ENCODE peak calls at places on chromosomes 7 and 10, in seven cellular contexts. Y, F, D, O, E, K and S are unnamed samples.

GRCh38 chr10:63670291-63670898 is 149.2 kb downstream of the REEP3 start:
- DNase-seq in Y (peak), F (no peak), D (no peak), O (no peak), E (no peak), K (no peak), S (no peak)

GRCh38 chr7:13880789-13881188 is 108.7 kb downstream of the ETV1 start:
- DNase-seq in Y (peak), F (no peak), D (peak), O (no peak), E (peak), K (no peak), S (peak)

GRCh38 chr7:2886900-2887299 is 42.8 kb upstream of the GNA12 start:
- DNase-seq in Y (peak), F (peak), D (peak), O (no peak), E (peak), K (peak), S (peak)

GRCh38 chr7:25187932-25188331 is 40.4 kb downstream of the NPVF start:
- DNase-seq in Y (no peak), F (no peak), D (no peak), O (no peak), E (no peak), K (no peak), S (no peak)

GRCh38 chr10:127976286-127976685 is 69.4 kb downstream of the PTPRE start:
- DNase-seq in Y (no peak), F (no peak), D (no peak), O (no peak), E (no peak), K (no peak), S (no peak)

GRCh38 chr7:75054744-75055527 is 18.7 kb downstream of the RCC1L start:
- DNase-seq in Y (peak), F (peak), D (no peak), O (no peak), E (no peak), K (no peak), S (peak)

GRCh38 chr7:44382459-44383300 is 57.3 kb upstream of the CAMK2B start:
- DNase-seq in Y (peak), F (no peak), D (no peak), O (peak), E (no peak), K (no peak), S (no peak)

GRCh38 chr10:50025627-50026026 is 37.4 kb downstream of the AGAP6 start:
- DNase-seq in Y (no peak), F (no peak), D (no peak), O (peak), E (no peak), K (no peak), S (no peak)

GRCh38 chr10:132942101-132942739 is at the start of gene CFAP46:
- DNase-seq in Y (peak), F (no peak), D (no peak), O (no peak), E (peak), K (peak), S (no peak)

GRCh38 chr7:134931487-134931886 is 54.8 kb upstream of the AGBL3 start:
- DNase-seq in Y (peak), F (no peak), D (no peak), O (no peak), E (no peak), K (no peak), S (no peak)

GRCh38 chr10:22505923-22506685 is 160.8 kb downstream of the SPAG6 start:
- DNase-seq in Y (no peak), F (peak), D (no peak), O (no peak), E (no peak), K (no peak), S (no peak)

GRCh38 chr7:137091396-137091795 is 222.9 kb downstream of the CHRM2 start:
- DNase-seq in Y (peak), F (no peak), D (no peak), O (no peak), E (no peak), K (no peak), S (no peak)

GRCh38 chr7:158941821-158942605 is 85.7 kb downstream of the DYNC2I1 start:
- DNase-seq in Y (no peak), F (no peak), D (no peak), O (no peak), E (no peak), K (no peak), S (no peak)

GRCh38 chr7:130380861-130381455 is 664 bp downstream of the CPA1 start:
- DNase-seq in Y (no peak), F (no peak), D (no peak), O (no peak), E (no peak), K (peak), S (no peak)

GRCh38 chr7:30841801-30842541 is 69.7 kb upstream of the AQP1 start:
- DNase-seq in Y (no peak), F (no peak), D (no peak), O (no peak), E (no peak), K (no peak), S (no peak)

GRCh38 chr7:144391823-144392255 is 11.7 kb downstream of the NOBOX start:
- DNase-seq in Y (peak), F (peak), D (peak), O (peak), E (peak), K (no peak), S (peak)

GRCh38 chr10:131047501-131047900 is 264.0 kb downstream of the TCERG1L start:
- DNase-seq in Y (no peak), F (no peak), D (peak), O (no peak), E (peak), K (no peak), S (no peak)

GRCh38 chr7:118288098-118288497 is 63.6 kb downstream of the ANKRD7 start:
- DNase-seq in Y (no peak), F (no peak), D (no peak), O (no peak), E (no peak), K (no peak), S (peak)

GRCh38 chr10:7563368-7563767 is 103.4 kb downstream of the ITIH5 start:
- DNase-seq in Y (peak), F (no peak), D (no peak), O (no peak), E (no peak), K (no peak), S (peak)

GRCh38 chr10:44697096-44697495 is 214.0 kb upstream of the TMEM72 start:
- DNase-seq in Y (no peak), F (no peak), D (no peak), O (no peak), E (no peak), K (no peak), S (peak)

GRCh38 chr7:74684921-74685320 is 27.4 kb downstream of the GTF2I start:
- DNase-seq in Y (no peak), F (no peak), D (no peak), O (no peak), E (no peak), K (no peak), S (no peak)

GRCh38 chr10:63467833-63468232 is 2.1 kb upstream of the JMJD1C start:
- DNase-seq in Y (no peak), F (no peak), D (no peak), O (no peak), E (no peak), K (no peak), S (no peak)

GRCh38 chr7:50791921-50792341 is 9.2 kb upstream of the GRB10 start:
- DNase-seq in Y (peak), F (no peak), D (peak), O (no peak), E (peak), K (peak), S (no peak)

GRCh38 chr7:81638216-81638615 is 131.6 kb downstream of the HGF start:
- DNase-seq in Y (peak), F (no peak), D (no peak), O (no peak), E (no peak), K (no peak), S (no peak)

GRCh38 chr10:111556666-111557065 is 479.8 kb downstream of the ADRA2A start:
- DNase-seq in Y (no peak), F (no peak), D (no peak), O (no peak), E (no peak), K (no peak), S (no peak)

GRCh38 chr7:33932221-33932620 is 26.9 kb downstream of the BMPER start:
- DNase-seq in Y (no peak), F (no peak), D (no peak), O (no peak), E (no peak), K (no peak), S (no peak)

GRCh38 chr7:87332321-87332720 is 13.1 kb upstream of the CROT start:
- DNase-seq in Y (no peak), F (no peak), D (no peak), O (no peak), E (no peak), K (no peak), S (no peak)

GRCh38 chr7:138226001-138226476 is 149.8 kb downstream of the AKR1D1 start:
- DNase-seq in Y (peak), F (no peak), D (no peak), O (no peak), E (no peak), K (no peak), S (peak)

GRCh38 chr10:99535764-99536399 is 3.1 kb downstream of the NKX2-3 start:
- DNase-seq in Y (no peak), F (no peak), D (no peak), O (peak), E (no peak), K (no peak), S (no peak)

GRCh38 chr7:48041665-48041995 is 6.3 kb downstream of the C7orf57 start:
- DNase-seq in Y (peak), F (no peak), D (peak), O (no peak), E (peak), K (no peak), S (peak)

GRCh38 chr7:128037081-128037480 is 5.8 kb upstream of the LRRC4 start:
- DNase-seq in Y (no peak), F (no peak), D (no peak), O (no peak), E (no peak), K (no peak), S (no peak)

GRCh38 chr10:110750931-110751330 is 106.8 kb downstream of the RBM20 start:
- DNase-seq in Y (no peak), F (no peak), D (no peak), O (no peak), E (no peak), K (no peak), S (no peak)

GRCh38 chr10:108663551-108663950 is 1259.8 kb downstream of the XPNPEP1 start:
- DNase-seq in Y (no peak), F (no peak), D (no peak), O (no peak), E (no peak), K (no peak), S (no peak)

GRCh38 chr7:129990403-129991192 is 37.8 kb upstream of the UBE2H start:
- DNase-seq in Y (no peak), F (no peak), D (no peak), O (no peak), E (no peak), K (no peak), S (no peak)

DNA sequence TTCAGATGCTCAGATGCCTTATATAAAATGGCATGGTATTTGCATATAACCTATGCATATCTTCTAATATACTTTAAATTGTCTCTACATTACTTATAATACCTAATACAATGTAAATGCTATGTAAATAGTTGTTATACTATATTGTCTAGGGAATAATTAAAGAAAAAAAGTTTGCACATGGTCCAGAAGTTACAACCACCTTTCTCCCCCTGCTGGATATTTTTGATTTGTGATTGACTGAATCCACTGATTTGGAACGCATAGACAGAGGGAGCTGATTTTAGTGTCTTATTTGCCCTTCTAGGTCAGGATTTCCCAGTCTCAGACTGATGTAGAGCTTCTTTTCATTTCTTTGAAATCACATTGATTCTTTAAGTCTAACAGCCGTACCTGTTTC is 31.8 kb downstream of the MDFIC start:
- DNase-seq in Y (no peak), F (no peak), D (no peak), O (no peak), E (no peak), K (no peak), S (no peak)
- TF ChIP-seq CTCF in Y (no peak), F (no peak), D (no peak), O (no peak), E (no peak), K (no peak), S (no peak)

GRCh38 chr7:103877565-103877964 is 111.9 kb downstream of the RELN start:
- DNase-seq in Y (no peak), F (no peak), D (no peak), O (no peak), E (no peak), K (no peak), S (no peak)
- TF ChIP-seq CTCF in Y (no peak), F (no peak), D (no peak), O (no peak), E (no peak), K (peak), S (no peak)

DNA sequence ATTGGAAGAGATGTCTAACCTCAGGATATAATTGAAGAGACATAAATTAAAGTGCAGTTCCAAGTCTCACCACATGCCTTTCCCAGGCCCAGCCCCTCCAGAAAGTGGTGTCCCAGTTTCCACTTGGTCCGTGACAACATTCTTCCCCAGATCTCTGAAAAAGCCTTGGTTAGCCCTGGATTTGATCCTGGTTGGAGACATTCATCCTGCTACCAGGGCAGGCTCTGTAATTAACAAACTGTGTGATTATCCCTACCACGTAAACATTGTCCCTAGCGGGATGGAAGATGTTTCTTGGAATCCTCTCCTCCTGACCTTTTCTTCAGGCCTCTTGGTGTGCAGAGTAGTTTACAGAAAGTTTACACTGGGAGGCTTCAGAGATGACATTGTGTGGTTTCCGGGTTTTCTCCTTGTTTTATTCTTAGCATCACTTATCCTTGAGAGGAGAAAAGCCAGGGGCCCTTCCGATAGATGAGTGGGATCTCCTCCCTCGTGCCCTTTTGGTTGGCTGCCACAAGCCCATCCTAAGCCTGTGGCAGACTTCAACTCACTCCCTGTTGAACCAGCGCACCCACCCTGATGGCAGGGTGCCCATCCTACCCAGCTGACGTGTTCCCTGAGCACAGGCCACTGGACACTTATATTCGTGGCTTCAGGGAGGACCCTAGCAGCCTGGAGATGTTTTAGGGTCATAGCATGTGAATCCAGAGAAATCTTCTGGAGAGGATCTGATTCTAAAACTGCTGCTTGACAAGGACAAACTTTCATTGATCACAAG is 83.9 kb downstream of the COL13A1 start:
- DNase-seq in Y (peak), F (no peak), D (no peak), O (no peak), E (peak), K (no peak), S (no peak)
- TF ChIP-seq CTCF in Y (peak), F (peak), D (peak), O (peak), E (peak), K (peak), S (peak)

GRCh38 chr10:3806603-3807002 is 21.6 kb upstream of the KLF6 start:
- DNase-seq in Y (peak), F (no peak), D (peak), O (no peak), E (no peak), K (peak), S (no peak)

GRCh38 chr10:3805791-3806381 is 20.9 kb upstream of the KLF6 start:
- DNase-seq in Y (peak), F (peak), D (peak), O (no peak), E (no peak), K (peak), S (no peak)

GRCh38 chr10:3808689-3809199 is 23.7 kb upstream of the KLF6 start:
- DNase-seq in Y (no peak), F (no peak), D (no peak), O (no peak), E (no peak), K (no peak), S (no peak)

GRCh38 chr10:3807928-3808496 is 23.0 kb upstream of the KLF6 start:
- DNase-seq in Y (no peak), F (no peak), D (no peak), O (no peak), E (no peak), K (no peak), S (no peak)

DNA sequence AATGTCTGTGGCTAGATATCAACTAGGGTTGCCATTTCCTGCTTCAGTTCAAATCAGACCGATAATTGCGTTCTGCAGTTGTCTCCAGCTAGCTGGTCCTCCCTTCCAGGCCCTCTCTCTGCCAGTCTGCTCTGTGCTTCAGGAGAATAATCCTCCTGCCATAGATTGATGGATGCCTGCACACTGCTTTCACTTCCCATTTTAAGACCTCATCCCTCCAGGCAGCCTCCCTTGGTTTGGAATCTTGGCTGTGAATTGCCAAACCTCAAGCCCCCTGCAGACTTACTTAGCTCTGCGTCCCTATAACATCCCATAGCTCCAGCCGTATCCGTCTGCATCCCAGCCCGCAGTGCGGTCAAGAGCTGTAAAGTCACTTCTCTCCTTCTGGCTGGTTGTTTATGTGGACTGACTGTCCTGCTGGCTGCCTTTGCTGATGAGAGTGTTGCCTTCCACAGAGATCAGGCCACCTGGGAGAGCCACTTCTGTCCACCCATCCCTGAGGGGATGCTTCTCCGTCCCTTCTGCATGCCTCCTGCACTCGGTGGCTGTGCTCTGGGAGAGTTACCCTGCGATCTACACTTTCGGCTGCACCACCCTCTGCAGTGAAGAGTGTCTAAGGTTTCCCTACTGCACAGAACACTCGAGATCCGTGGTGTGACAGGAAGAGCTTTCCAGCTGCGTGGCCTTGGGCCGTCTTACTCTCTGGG is 22.4 kb upstream of the KLF6 start:
- DNase-seq in Y (no peak), F (no peak), D (no peak), O (no peak), E (no peak), K (no peak), S (peak)
- TF ChIP-seq CTCF in Y (no peak), F (no peak), D (no peak), O (no peak), E (no peak), K (no peak), S (peak)